ENCODE peak calls at places on chromosomes 11 and 22, in nine cellular contexts. Q, S, V, P, J, E, X, M and C are unnamed samples.

GRCh38 chr11:64609436-64610047 is 18.5 kb downstream of the SLC22A12 start:
- DNase-seq in Q (no peak), S (no peak), V (no peak), P (no peak), J (no peak), E (no peak), X (no peak), M (no peak), C (no peak)

GRCh38 chr22:37559901-37560681 is at the start of gene CDC42EP1:
- DNase-seq in Q (peak), S (no peak), V (no peak), P (peak), J (peak), E (peak), X (peak), M (peak), C (peak)

GRCh38 chr22:36008131-36008530 is 20.5 kb downstream of the RBFOX2 start:
- DNase-seq in Q (no peak), S (no peak), V (no peak), P (no peak), J (no peak), E (no peak), X (no peak), M (no peak), C (no peak)

GRCh38 chr11:44451706-44452105 is 113.8 kb upstream of the CD82 start:
- DNase-seq in Q (no peak), S (no peak), V (no peak), P (no peak), J (no peak), E (no peak), X (no peak), M (no peak), C (no peak)

GRCh38 chr11:13012037-13012693 is 3.0 kb downstream of the RASSF10 start:
- DNase-seq in Q (no peak), S (no peak), V (no peak), P (no peak), J (peak), E (no peak), X (no peak), M (no peak), C (no peak)

GRCh38 chr11:10375280-10376048 is 70.6 kb downstream of the ADM start:
- DNase-seq in Q (no peak), S (no peak), V (no peak), P (peak), J (no peak), E (peak), X (no peak), M (peak), C (no peak)

GRCh38 chr11:20038364-20038893 is 121.8 kb downstream of the DBX1 start:
- DNase-seq in Q (no peak), S (no peak), V (no peak), P (no peak), J (no peak), E (no peak), X (no peak), M (no peak), C (no peak)

GRCh38 chr11:80241766-80242165 is 800.9 kb upstream of the TENM4 start:
- DNase-seq in Q (no peak), S (no peak), V (no peak), P (peak), J (no peak), E (peak), X (no peak), M (peak), C (peak)

GRCh38 chr11:58786693-58787092 is 55.0 kb upstream of the GLYAT start:
- DNase-seq in Q (no peak), S (no peak), V (no peak), P (no peak), J (no peak), E (no peak), X (no peak), M (peak), C (no peak)

GRCh38 chr11:1224109-1224485 is 1.2 kb downstream of the MUC5B start:
- DNase-seq in Q (no peak), S (no peak), V (no peak), P (no peak), J (no peak), E (no peak), X (no peak), M (no peak), C (no peak)

GRCh38 chr11:77557553-77557952 is 32.2 kb upstream of the AQP11 start:
- DNase-seq in Q (no peak), S (no peak), V (no peak), P (peak), J (peak), E (peak), X (peak), M (peak), C (peak)

GRCh38 chr22:50627452-50627913 is 469 bp downstream of the ARSA start:
- DNase-seq in Q (no peak), S (peak), V (peak), P (no peak), J (peak), E (no peak), X (no peak), M (no peak), C (peak)

DNA sequence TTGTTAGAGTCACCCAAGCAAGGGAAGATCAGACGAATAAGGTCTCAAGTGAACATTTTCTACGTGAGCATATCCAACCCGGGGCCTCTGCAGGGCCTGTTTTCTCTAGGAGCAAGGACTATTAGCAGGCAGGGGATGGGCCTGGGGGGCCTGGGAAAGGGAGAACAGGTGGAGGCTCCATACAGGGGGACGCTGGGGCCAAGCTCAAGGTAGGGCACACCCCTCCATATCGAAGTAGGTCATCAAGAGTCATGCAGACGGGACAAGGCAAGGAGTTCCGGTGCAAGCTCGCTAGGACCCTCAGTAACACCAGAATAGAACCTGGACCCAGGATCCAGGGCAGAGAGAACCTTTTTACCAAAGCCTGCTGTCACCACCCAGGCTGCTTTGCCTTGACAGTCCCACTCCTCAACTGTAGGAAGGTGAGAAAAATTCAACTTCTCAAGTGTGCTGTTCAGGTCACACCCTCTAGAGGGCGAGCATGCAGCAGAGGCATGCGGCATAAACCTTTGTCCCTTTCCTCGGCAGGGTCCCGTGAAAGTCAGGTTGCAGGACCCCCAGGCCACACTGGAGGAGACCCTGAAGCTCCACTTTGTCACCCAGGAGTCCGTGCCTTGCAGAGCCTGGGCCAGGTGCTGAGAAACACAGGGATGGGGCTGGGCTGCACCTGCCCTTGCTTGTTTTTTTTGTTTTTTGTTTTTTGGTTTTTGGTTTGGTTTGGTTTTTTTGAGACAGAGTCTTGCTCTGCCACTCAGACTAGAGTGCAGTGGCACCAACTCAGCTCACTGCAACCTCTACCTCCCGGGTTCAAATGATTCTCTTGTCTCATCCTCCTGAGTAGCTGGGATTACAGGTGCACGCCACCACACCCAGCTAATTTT is 8.6 kb upstream of the APOBEC3B start:
- DNase-seq in Q (peak), S (peak), V (peak), P (no peak), J (peak), E (peak), X (peak), M (peak), C (peak)
- TF ChIP-seq CTCF in Q (peak), S (peak), V (peak), P (no peak), J (peak), E (peak), X (peak), M (peak), C (peak)

DNA sequence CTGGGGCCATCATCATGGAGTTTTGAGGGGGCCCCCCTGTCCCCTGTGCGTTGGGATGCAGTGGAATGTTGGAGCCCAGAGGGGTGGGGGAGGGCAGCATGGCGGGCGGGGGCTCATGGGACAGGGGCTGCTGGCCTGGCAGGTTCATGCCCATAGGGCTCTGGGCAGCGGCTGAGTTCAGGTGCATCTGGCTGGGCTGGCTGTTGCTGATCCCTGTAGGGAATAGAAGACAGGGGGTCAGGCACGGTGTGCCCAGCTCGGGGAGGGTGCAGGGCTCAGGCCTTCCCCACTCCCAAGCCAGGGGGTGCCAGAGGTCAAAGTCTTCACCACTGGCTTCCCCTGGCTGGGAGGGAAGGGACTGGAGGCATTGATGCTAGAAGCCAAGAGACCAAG is 15.6 kb downstream of the CXCR5 start:
- DNase-seq in Q (no peak), S (no peak), V (no peak), P (no peak), J (no peak), E (no peak), X (no peak), M (no peak), C (no peak)
- TF ChIP-seq CTCF in Q (no peak), S (no peak), V (no peak), P (no peak), J (no peak), E (no peak), X (no peak), M (peak), C (no peak)

GRCh38 chr22:42902875-42903510 is 45.9 kb upstream of the ARFGAP3 start:
- DNase-seq in Q (no peak), S (no peak), V (no peak), P (peak), J (peak), E (peak), X (peak), M (peak), C (no peak)

GRCh38 chr22:42905702-42906183 is 48.7 kb upstream of the ARFGAP3 start:
- DNase-seq in Q (peak), S (no peak), V (no peak), P (no peak), J (no peak), E (no peak), X (no peak), M (no peak), C (peak)

GRCh38 chr22:42905217-42905616 is 48.1 kb upstream of the ARFGAP3 start:
- DNase-seq in Q (no peak), S (no peak), V (no peak), P (no peak), J (no peak), E (no peak), X (no peak), M (no peak), C (no peak)

GRCh38 chr22:42904049-42904448 is 47.0 kb upstream of the ARFGAP3 start:
- DNase-seq in Q (no peak), S (no peak), V (no peak), P (no peak), J (no peak), E (no peak), X (no peak), M (no peak), C (no peak)

DNA sequence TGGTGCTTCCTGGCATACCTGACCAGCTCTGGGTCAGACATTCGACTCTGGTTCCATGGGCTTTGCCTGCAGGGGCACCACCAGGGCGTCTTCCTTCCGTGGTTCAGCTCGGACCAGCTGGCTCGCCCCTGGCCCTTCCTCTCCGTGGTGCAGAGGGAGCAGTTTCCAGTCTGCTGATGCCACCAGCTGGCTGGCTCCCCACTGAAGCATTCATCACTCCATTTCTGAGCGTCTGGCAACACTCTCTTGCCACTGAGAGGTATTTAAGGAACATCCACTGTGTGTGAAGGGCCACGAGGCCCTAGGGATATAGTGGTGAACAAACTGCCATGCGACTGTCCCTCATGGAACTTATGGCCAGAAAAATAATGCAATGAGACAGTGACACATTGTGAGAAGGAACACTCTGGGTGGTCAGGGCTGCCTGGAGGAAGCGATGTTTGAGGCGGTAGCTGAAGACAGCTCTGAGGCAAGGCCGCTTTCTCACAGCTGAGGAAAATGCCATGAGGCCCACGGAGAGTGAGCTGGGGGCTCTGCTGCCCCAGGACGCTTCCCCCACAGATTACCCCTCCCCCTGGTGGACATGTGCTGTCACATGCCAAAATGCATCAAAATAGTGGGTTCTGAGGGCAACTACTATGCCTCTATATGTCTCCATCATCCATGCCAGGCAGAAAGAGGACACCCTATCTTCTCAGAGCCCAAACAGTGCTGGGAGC is 44.9 kb upstream of the ARFGAP3 start:
- DNase-seq in Q (no peak), S (no peak), V (no peak), P (no peak), J (no peak), E (no peak), X (no peak), M (no peak), C (no peak)
- TF ChIP-seq CTCF in Q (no peak), S (peak), V (peak), P (peak), J (peak), E (peak), X (peak), M (peak), C (no peak)

GRCh38 chr11:94325681-94326080 is 21.3 kb downstream of the IZUMO1R start:
- DNase-seq in Q (no peak), S (peak), V (peak), P (peak), J (peak), E (peak), X (peak), M (peak), C (peak)
- TF ChIP-seq CTCF in Q (no peak), S (peak), V (peak), P (peak), J (peak), E (peak), X (peak), M (peak), C (peak)

GRCh38 chr11:119691020-119691666 is 37.9 kb downstream of the NECTIN1 start:
- DNase-seq in Q (no peak), S (peak), V (no peak), P (no peak), J (peak), E (no peak), X (no peak), M (no peak), C (no peak)
- TF ChIP-seq CTCF in Q (no peak), S (no peak), V (no peak), P (no peak), J (peak), E (no peak), X (peak), M (no peak), C (peak)

DNA sequence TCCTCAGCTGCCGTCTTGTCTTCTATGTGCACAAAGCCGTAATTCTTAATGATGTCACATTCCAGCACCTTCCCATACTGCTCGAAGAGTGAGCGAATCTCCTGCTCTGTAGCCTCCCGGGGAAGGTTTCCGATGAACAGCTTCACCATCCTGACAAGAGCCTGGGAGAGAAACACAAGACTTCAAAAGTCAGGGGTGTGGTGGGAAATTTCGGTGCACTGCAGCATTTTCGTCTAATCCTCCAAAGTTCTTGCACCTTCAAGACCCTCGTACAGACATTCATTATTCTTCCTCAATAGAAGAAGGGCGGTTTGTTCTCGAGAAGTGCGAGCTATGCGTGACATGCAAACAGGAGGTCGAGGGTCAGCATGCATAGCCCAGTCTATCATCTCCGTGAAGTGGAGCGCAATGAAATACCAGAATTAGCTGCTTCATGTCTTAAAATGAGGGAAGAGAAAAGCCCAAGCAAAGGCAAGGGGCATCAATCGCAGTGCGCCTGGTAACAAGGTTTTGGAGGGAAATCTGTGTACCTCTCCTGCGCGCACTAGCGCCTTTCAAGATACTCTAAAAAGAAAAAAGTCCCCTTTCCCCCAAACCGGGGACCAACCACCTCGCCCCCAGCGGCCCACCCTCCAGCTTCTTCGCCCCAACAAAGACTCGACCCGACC is 622 bp downstream of the RBM4B start:
- DNase-seq in Q (no peak), S (no peak), V (no peak), P (peak), J (no peak), E (peak), X (no peak), M (peak), C (no peak)
- TF ChIP-seq CTCF in Q (no peak), S (no peak), V (no peak), P (no peak), J (no peak), E (no peak), X (no peak), M (no peak), C (no peak)

GRCh38 chr11:46410021-46410420 is 18.4 kb upstream of the CHRM4 start:
- DNase-seq in Q (no peak), S (no peak), V (no peak), P (peak), J (peak), E (peak), X (peak), M (no peak), C (no peak)
- TF ChIP-seq CTCF in Q (no peak), S (peak), V (no peak), P (peak), J (peak), E (peak), X (peak), M (peak), C (no peak)

GRCh38 chr22:38699784-38700183 is 959 bp downstream of the JOSD1 start:
- DNase-seq in Q (no peak), S (no peak), V (no peak), P (peak), J (no peak), E (peak), X (no peak), M (peak), C (no peak)
- TF ChIP-seq CTCF in Q (no peak), S (peak), V (no peak), P (peak), J (no peak), E (no peak), X (no peak), M (peak), C (no peak)

GRCh38 chr11:62712861-62713260 is 5.4 kb downstream of the GNG3 start:
- DNase-seq in Q (no peak), S (no peak), V (no peak), P (no peak), J (no peak), E (no peak), X (no peak), M (no peak), C (no peak)

GRCh38 chr11:62712413-62712812 is 4.9 kb downstream of the GNG3 start:
- DNase-seq in Q (no peak), S (no peak), V (no peak), P (no peak), J (no peak), E (no peak), X (no peak), M (no peak), C (no peak)

GRCh38 chr11:62715150-62716130 is 8.0 kb downstream of the GNG3 start:
- DNase-seq in Q (no peak), S (no peak), V (no peak), P (no peak), J (no peak), E (no peak), X (no peak), M (no peak), C (no peak)

GRCh38 chr11:62716206-62716605 is 8.7 kb downstream of the GNG3 start:
- DNase-seq in Q (no peak), S (no peak), V (no peak), P (no peak), J (no peak), E (no peak), X (no peak), M (no peak), C (no peak)

GRCh38 chr11:62713343-62713742 is 5.9 kb downstream of the GNG3 start:
- DNase-seq in Q (peak), S (no peak), V (no peak), P (no peak), J (no peak), E (no peak), X (no peak), M (no peak), C (no peak)
- TF ChIP-seq CTCF in Q (no peak), S (peak), V (no peak), P (no peak), J (no peak), E (no peak), X (no peak), M (no peak), C (no peak)

DNA sequence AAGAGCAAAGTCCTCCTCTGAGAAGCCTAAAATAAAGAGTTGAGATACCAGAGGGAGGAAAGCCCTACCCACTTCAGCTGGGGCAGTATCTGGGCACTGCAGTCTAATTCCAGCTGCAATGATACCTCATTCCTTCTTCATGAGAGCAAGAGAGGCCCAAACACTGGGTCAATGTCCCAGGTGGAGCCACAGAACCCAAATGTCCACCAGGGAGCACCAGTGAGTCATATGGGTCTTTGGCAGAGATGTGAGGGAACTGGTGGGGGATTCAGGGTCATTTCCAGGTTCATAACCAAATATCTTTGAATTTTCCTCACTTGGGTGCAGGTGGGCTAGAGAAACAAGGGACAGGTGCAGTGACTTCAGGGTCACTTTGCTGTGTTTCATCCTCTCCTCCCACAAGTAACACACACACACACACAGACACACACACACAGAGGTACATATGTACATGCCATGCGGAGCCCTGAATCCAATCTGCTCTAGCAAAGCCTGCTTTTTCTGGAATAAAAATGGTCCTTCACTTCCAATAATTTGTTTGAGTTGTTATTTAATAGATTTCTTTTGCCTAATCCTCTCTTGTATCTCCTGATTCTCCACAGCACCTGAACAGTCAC is 585.4 kb downstream of the SOX6 start:
- DNase-seq in Q (peak), S (peak), V (no peak), P (peak), J (peak), E (peak), X (peak), M (peak), C (peak)
- TF ChIP-seq CTCF in Q (peak), S (peak), V (no peak), P (peak), J (peak), E (peak), X (peak), M (peak), C (peak)